ENCODE peak calls at places on chromosomes 7 and 10, in ten cellular contexts. Q is lower leg skin, B is body of pancreas, G is esophagus squamous epithelium, V is endothelial cell of umbilical vein, C is stomach, U is suprapubic skin, X is heart left ventricle, J is IMR-90, K is uterus. L is an unnamed sample.

GRCh38 chr7:16091951-16092350 is 329.4 kb downstream of the CRPPA start:
- DNase-seq in Q (no peak), B (no peak), G (no peak), V (peak; percentile 53), C (no peak), U (no peak), X (no peak), J (no peak), K (no peak), L (no peak)

GRCh38 chr10:103153765-103154197 is 39.3 kb downstream of the NT5C2 start:
- DNase-seq in Q (no peak), B (no peak), G (no peak), V (peak; percentile 71), C (no peak), U (no peak), X (no peak), J (peak; percentile 62), K (no peak), L (no peak)

GRCh38 chr10:77016278-77016815 is 621.3 kb downstream of the KCNMA1 start:
- DNase-seq in Q (no peak), B (no peak), G (no peak), V (no peak), C (no peak), U (no peak), X (no peak), J (no peak), K (no peak), L (no peak)

GRCh38 chr10:70666960-70667798 is 5.1 kb upstream of the ADAMTS14 start:
- DNase-seq in Q (no peak), B (no peak), G (no peak), V (no peak), C (no peak), U (no peak), X (no peak), J (no peak), K (no peak), L (no peak)

GRCh38 chr10:9262770-9263169 is 1208.3 kb downstream of the GATA3 start:
- DNase-seq in Q (no peak), B (no peak), G (no peak), V (no peak), C (no peak), U (no peak), X (no peak), J (peak; percentile 1), K (no peak), L (no peak)

GRCh38 chr7:117250801-117251200 is 72.1 kb downstream of the WNT2 start:
- DNase-seq in Q (no peak), B (no peak), G (no peak), V (no peak), C (no peak), U (no peak), X (no peak), J (peak; percentile 86), K (no peak), L (no peak)

GRCh38 chr7:24913791-24914464 is 66.0 kb downstream of the OSBPL3 start:
- DNase-seq in Q (no peak), B (no peak), G (no peak), V (no peak), C (no peak), U (no peak), X (no peak), J (no peak), K (no peak), L (no peak)

GRCh38 chr7:36283171-36283570 is 106.5 kb upstream of the ANLN start:
- DNase-seq in Q (no peak), B (no peak), G (no peak), V (no peak), C (no peak), U (peak; percentile 57), X (no peak), J (no peak), K (no peak), L (no peak)

GRCh38 chr7:156969972-156970420 is 20.5 kb downstream of the NOM1 start:
- DNase-seq in Q (no peak), B (no peak), G (no peak), V (peak; percentile 15), C (no peak), U (no peak), X (no peak), J (peak; percentile 9), K (no peak), L (no peak)

GRCh38 chr7:48321319-48322010 is 150.2 kb downstream of the ABCA13 start:
- DNase-seq in Q (no peak), B (no peak), G (no peak), V (no peak), C (no peak), U (no peak), X (no peak), J (no peak), K (no peak), L (no peak)
- TF ChIP-seq POLR2A in Q (no peak), B (no peak), G (no peak), V (no peak), C (no peak), U (no peak), X (no peak), J (no peak), K (no peak), L (no peak)

DNA sequence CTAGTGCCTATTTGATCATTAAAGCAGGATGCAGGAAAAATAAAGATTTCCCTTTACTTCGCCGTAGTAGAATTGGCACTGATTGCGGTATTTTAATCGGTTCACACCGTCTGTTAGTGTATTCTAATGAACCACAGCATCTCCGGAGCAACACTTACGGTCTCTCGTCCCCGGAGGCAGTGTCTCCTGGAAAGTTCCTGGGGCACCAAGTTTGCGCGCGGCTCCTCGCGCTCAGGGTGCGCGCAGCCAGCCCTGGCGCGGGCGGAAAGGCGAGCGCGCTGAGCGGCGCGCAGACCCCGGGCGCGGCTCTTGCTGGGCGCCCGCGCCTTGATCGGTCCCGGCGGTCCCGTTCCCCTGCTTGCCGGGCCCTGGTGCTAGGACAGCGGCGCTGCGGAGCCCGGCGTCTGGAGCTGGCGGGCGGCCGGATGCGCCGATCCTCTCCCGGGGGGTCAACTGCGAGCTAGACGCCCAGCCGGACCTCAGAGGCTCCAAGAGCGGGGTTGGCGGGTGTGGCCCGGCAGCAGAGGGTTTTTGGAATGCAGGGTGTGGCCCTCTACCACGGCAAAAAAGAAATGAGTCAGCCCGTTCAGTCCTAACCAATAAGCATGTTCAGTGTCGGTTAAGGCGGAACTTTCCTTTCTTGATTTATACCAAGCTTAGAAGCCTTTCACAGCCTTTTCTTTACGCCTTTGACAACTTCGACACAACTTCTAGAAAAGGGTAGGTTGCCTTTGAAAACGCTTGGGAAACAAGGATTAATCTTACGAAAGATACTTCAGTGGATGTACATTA is 166.8 kb upstream of the ASAH2 start:
- DNase-seq in Q (peak; percentile 77), B (peak; percentile 49), G (peak; percentile 19), V (peak; percentile 79), C (peak; percentile 62), U (peak; percentile 88), X (peak; percentile 86), J (peak; percentile 80), K (peak; percentile 51), L (peak; percentile 80)
- TF ChIP-seq POLR2A in Q (no peak), B (peak; percentile 31), G (no peak), V (peak; percentile 63), C (no peak), U (peak; percentile 33), X (peak; percentile 61), J (peak; percentile 46), K (no peak), L (peak; percentile 34)

GRCh38 chr7:105112440-105113418 is 98.7 kb downstream of the KMT2E start:
- DNase-seq in Q (no peak), B (peak; percentile 56), G (no peak), V (no peak), C (peak; percentile 67), U (no peak), X (no peak), J (no peak), K (no peak), L (no peak)
- TF ChIP-seq POLR2A in Q (no peak), B (no peak), G (no peak), V (no peak), C (no peak), U (no peak), X (no peak), J (no peak), K (no peak), L (no peak)

GRCh38 chr7:23378996-23379395 is 79.9 kb downstream of the MALSU1 start:
- DNase-seq in Q (no peak), B (no peak), G (no peak), V (no peak), C (no peak), U (no peak), X (no peak), J (no peak), K (no peak), L (no peak)
- TF ChIP-seq POLR2A in Q (no peak), B (no peak), G (no peak), V (no peak), C (no peak), U (no peak), X (no peak), J (no peak), K (no peak), L (no peak)

GRCh38 chr7:32937344-32938174 is 19.7 kb upstream of the FKBP9 start:
- DNase-seq in Q (peak; percentile 61), B (peak; percentile 57), G (no peak), V (peak; percentile 57), C (peak; percentile 58), U (no peak), X (peak; percentile 79), J (peak; percentile 61), K (peak; percentile 76), L (peak; percentile 51)

GRCh38 chr7:32941181-32941995 is 15.9 kb upstream of the FKBP9 start:
- DNase-seq in Q (no peak), B (no peak), G (no peak), V (peak; percentile 31), C (no peak), U (no peak), X (no peak), J (no peak), K (no peak), L (no peak)

GRCh38 chr7:32942783-32943653 is 14.2 kb upstream of the FKBP9 start:
- DNase-seq in Q (peak; percentile 67), B (peak; percentile 79), G (no peak), V (peak; percentile 78), C (peak; percentile 83), U (peak; percentile 84), X (peak; percentile 85), J (peak; percentile 71), K (peak; percentile 67), L (peak; percentile 96)

GRCh38 chr7:32943654-32944030 is 13.6 kb upstream of the FKBP9 start:
- DNase-seq in Q (no peak), B (no peak), G (no peak), V (no peak), C (no peak), U (no peak), X (no peak), J (no peak), K (no peak), L (no peak)

DNA sequence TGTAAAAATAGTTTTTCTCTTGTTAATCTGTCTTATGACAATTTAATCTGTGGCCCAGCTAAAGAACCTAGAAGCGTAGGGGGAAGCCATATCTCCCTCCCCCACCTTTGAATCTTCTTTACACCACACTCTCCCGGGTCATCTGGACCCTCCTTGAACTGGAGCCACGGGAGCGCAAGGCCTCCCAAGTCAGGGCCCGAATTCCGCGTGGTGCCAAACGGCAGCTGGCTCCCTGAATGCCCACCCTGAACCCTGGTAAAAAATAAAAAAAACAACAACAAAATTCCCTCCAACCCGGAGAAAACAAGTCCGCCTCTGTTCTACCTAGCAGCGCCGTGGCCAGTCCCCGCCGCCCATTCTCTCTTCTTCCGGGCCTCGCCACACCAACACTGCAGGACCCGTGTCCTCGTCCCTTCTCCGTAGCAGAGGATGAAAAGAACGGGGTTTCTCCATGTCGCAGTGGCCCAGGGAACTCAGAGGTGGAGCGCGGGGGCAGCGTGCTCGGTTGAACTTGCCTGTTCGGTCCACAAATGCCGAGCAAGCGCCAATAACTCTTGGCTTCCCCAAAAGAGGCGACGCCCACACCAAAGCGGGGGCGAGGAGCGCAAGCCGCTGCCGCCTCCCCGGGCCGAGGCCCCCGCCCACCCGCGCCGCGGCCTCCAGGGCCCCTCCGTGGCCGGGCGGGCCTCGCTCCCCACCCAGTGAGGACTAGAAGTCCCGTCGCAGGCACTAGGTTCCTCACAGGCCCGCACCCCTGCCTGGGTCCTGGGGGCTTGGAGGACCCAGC is 15.1 kb upstream of the FKBP9 start:
- DNase-seq in Q (peak; percentile 58), B (peak; percentile 54), G (no peak), V (peak; percentile 56), C (peak; percentile 49), U (peak; percentile 88), X (peak; percentile 81), J (peak; percentile 32), K (peak; percentile 71), L (peak; percentile 79)
- TF ChIP-seq POLR2A in Q (no peak), B (no peak), G (no peak), V (peak; percentile 40), C (no peak), U (no peak), X (no peak), J (no peak), K (peak; percentile 12), L (peak; percentile 55)

L was measured in H54.